ENCODE peak calls at places on chromosomes 6 and 20, in four cellular contexts. L, C, Q and O are unnamed samples.

GRCh38 chr6:13375360-13375878 is 47.1 kb upstream of the TBC1D7 start:
- DNase-seq in Q (no peak), L (no peak), C (no peak), O (no peak)

GRCh38 chr6:35213824-35214756 is at the start of gene SCUBE3:
- DNase-seq in L (no peak), C (no peak), Q (peak; percentile 69), O (peak; percentile 46)

GRCh38 chr6:31740397-31741223 is 805 bp downstream of the MSH5 start:
- DNase-seq in Q (no peak), C (no peak), L (no peak), O (no peak)

GRCh38 chr6:9131616-9132015 is 696.3 kb upstream of the SLC35B3 start:
- DNase-seq in Q (no peak), C (no peak), L (no peak), O (no peak)

GRCh38 chr20:18197382-18198070 is 59.9 kb downstream of the KAT14 start:
- DNase-seq in L (no peak), Q (no peak), C (peak; percentile 71), O (no peak)

GRCh38 chr6:6916598-6916997 is 191.2 kb upstream of the RREB1 start:
- DNase-seq in C (no peak), L (no peak), Q (no peak), O (no peak)

GRCh38 chr6:132198040-132198439 is 203.2 kb downstream of the MOXD1 start:
- DNase-seq in Q (no peak), C (no peak), L (no peak), O (no peak)

GRCh38 chr20:3465301-3465700 is 5.5 kb upstream of the ATRN start:
- DNase-seq in Q (no peak), L (no peak), C (no peak), O (no peak)

GRCh38 chr6:142728910-142729481 is 216.0 kb downstream of the HIVEP2 start:
- DNase-seq in L (no peak), Q (no peak), C (no peak), O (no peak)

GRCh38 chr20:2625062-2625461 is 27.4 kb upstream of the NOP56 start:
- DNase-seq in Q (no peak), L (no peak), C (no peak), O (no peak)

GRCh38 chr6:157263146-157263545 is 60.2 kb downstream of the TMEM242 start:
- DNase-seq in Q (no peak), L (no peak), C (no peak), O (no peak)

GRCh38 chr6:1630771-1631217 is 21.1 kb downstream of the FOXC1 start:
- DNase-seq in C (peak; percentile 75), Q (peak; percentile 53), L (no peak), O (no peak)

GRCh38 chr6:144870796-144871195 is 585.7 kb downstream of the UTRN start:
- DNase-seq in L (no peak), C (no peak), Q (no peak), O (no peak)

GRCh38 chr20:46458891-46459750 is 52.7 kb upstream of the ELMO2 start:
- DNase-seq in C (no peak), L (no peak), Q (peak; percentile 22), O (no peak)

GRCh38 chr6:91127752-91128151 is 540.9 kb upstream of the MAP3K7 start:
- DNase-seq in C (no peak), L (no peak), Q (no peak), O (peak; percentile 3)

GRCh38 chr20:53195882-53196610 is 223.9 kb downstream of the TSHZ2 start:
- DNase-seq in C (no peak), Q (peak; percentile 49), L (no peak), O (no peak)

GRCh38 chr6:80223743-80224212 is 117.3 kb downstream of the BCKDHB start:
- DNase-seq in Q (no peak), C (no peak), L (no peak), O (no peak)

GRCh38 chr6:151807513-151808330 is at the start of gene ESR1:
- DNase-seq in Q (no peak), L (no peak), C (no peak), O (peak; percentile 97)
- TF ChIP-seq JUND in Q (no peak), L (no peak), C (no peak), O (no peak)

DNA sequence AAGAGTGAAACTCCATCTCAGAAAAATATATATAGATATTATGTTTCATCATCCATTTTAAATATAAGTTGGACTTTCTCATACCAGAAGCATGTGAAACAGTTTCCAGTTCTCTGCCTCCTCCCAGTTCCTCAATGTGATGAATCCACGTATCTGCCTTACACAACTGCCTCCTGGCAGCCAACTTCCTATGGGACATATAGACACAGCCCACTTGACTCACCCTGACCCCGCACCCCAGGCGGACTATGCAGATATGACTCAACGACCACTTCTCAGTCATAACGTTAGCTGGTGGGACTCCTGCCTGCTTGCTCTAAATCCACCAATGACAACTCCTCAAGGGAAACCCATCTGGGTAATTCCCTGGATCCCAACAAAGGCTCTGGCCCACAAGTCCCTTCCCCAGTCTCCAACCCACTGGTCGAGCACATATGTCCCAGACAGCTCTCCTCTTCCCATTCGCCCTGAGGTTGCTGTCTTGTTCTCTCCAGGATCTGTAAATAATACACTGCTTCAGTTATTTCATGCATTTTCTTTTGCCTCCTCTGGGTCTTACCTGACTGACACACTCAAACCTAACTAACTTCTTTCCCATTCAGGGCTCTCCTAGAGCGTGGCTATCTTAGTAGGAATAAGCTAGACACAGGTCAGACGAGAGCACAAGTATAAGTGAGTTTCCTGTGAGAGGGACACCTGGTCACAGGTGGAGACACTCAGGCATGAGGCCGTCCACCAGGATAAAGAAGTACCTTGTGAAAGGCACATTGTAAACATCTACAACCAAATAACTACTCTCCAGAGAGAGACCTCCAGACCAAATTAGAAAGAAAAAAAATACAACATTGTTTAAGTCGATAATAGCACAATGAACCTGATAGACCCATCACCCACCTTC is 548.5 kb downstream of the CD83 start:
- DNase-seq in C (no peak), Q (peak; percentile 29), L (no peak), O (no peak)
- TF ChIP-seq JUND in C (no peak), Q (no peak), L (no peak), O (no peak)

GRCh38 chr6:37047421-37047931 is 42.0 kb downstream of the FGD2 start:
- DNase-seq in Q (no peak), L (no peak), C (no peak), O (no peak)

GRCh38 chr6:37049735-37049989 is 44.2 kb downstream of the FGD2 start:
- DNase-seq in L (no peak), C (no peak), Q (no peak), O (no peak)

GRCh38 chr6:37049990-37050853 is 44.8 kb downstream of the FGD2 start:
- DNase-seq in L (no peak), C (no peak), Q (peak; percentile 67), O (no peak)

GRCh38 chr6:37047933-37048850 is 42.7 kb downstream of the FGD2 start:
- DNase-seq in C (no peak), Q (no peak), L (no peak), O (no peak)

GRCh38 chr6:37048851-37049734 is 43.6 kb downstream of the FGD2 start:
- DNase-seq in Q (peak; percentile 56), C (no peak), L (no peak), O (no peak)
- TF ChIP-seq JUND in Q (peak; percentile 65), C (no peak), L (no peak), O (no peak)

GRCh38 chr20:22058746-22059145 is 353.3 kb downstream of the PAX1 start:
- DNase-seq in Q (no peak), L (no peak), C (no peak), O (peak; percentile 50)

GRCh38 chr20:22060610-22061009 is 355.1 kb downstream of the PAX1 start:
- DNase-seq in Q (no peak), C (no peak), L (no peak), O (no peak)

GRCh38 chr20:22052025-22052527 is 346.6 kb downstream of the PAX1 start:
- DNase-seq in L (no peak), C (no peak), Q (no peak), O (no peak)

GRCh38 chr20:22055981-22056380 is 350.5 kb downstream of the PAX1 start:
- DNase-seq in Q (no peak), C (no peak), L (no peak), O (no peak)
- TF ChIP-seq JUND in Q (no peak), C (no peak), L (no peak), O (no peak)